ENCODE peak calls at places on chromosomes 16 and 17, in six cellular contexts. P is cardiac fibroblast; G is mesothelial cell of epicardium; M is activated CD8-positive, alpha-beta T cell treated with anti-CD3 and anti-CD28 coated beads for 36 hours; J is A549; S is nephron progenitor cell. F is an unnamed sample.

GRCh38 chr16:82152641-82153094 is 17.4 kb downstream of the MPHOSPH6 start:
- DNase-seq in G (no peak), J (no peak), P (peak), S (no peak), M (no peak), F (no peak)

GRCh38 chr17:67833946-67834631 is 8.8 kb downstream of the BPTF start:
- DNase-seq in G (no peak), S (no peak), P (no peak), J (no peak), M (no peak), F (peak)

GRCh38 chr17:32870969-32871368 is 6.0 kb downstream of the MYO1D start:
- DNase-seq in M (no peak), J (no peak), S (no peak), G (no peak), P (peak), F (no peak)

GRCh38 chr17:82791532-82791931 is 39.7 kb downstream of the TBCD start:
- DNase-seq in P (peak), G (no peak), S (no peak), J (no peak), M (no peak), F (no peak)

GRCh38 chr16:10920726-10921427 is 21.4 kb downstream of the DEXI start:
- DNase-seq in G (no peak), J (no peak), P (no peak), S (no peak), M (no peak), F (no peak)

GRCh38 chr17:80068301-80069160 is 32.1 kb downstream of the CCDC40 start:
- DNase-seq in S (no peak), P (peak), G (no peak), J (no peak), M (no peak), F (no peak)

GRCh38 chr16:2846511-2847310 is 11.3 kb downstream of the PRSS22 start:
- DNase-seq in G (no peak), P (peak), J (peak), M (peak), S (no peak), F (no peak)

GRCh38 chr17:7929158-7930029 is at the start of gene KCNAB3:
- DNase-seq in S (peak), M (peak), J (peak), G (peak), P (peak), F (peak)

GRCh38 chr17:27473190-27473747 is 17.0 kb downstream of the KSR1 start:
- DNase-seq in G (no peak), J (no peak), M (no peak), S (no peak), P (no peak), F (no peak)

GRCh38 chr17:3572231-3572630 is 14.6 kb upstream of the TRPV3 start:
- DNase-seq in G (no peak), J (no peak), S (no peak), M (no peak), P (no peak), F (no peak)

GRCh38 chr17:8997994-8998628 is 23.2 kb upstream of the NTN1 start:
- DNase-seq in G (peak), S (peak), J (peak), M (peak), P (peak), F (peak)

GRCh38 chr16:89495121-89495520 is 4.8 kb upstream of the ANKRD11 start:
- DNase-seq in G (no peak), M (no peak), J (no peak), P (peak), S (peak), F (no peak)

GRCh38 chr16:65069766-65070165 is 52.1 kb downstream of the CDH11 start:
- DNase-seq in S (no peak), G (no peak), J (no peak), M (no peak), P (no peak), F (no peak)

GRCh38 chr16:11151156-11151904 is 104.7 kb downstream of the SOCS1 start:
- DNase-seq in M (no peak), P (no peak), J (no peak), G (peak), S (no peak), F (no peak)

GRCh38 chr16:26012376-26012775 is 320.6 kb downstream of the HS3ST4 start:
- DNase-seq in S (no peak), P (no peak), G (no peak), M (no peak), J (no peak), F (no peak)

GRCh38 chr17:56305017-56305416 is 151.7 kb downstream of the ANKFN1 start:
- DNase-seq in J (no peak), M (no peak), P (no peak), G (no peak), S (no peak), F (no peak)
- TF ChIP-seq CTCF in J (no peak), M (no peak), P (no peak), G (no peak), S (no peak), F (peak)

GRCh38 chr17:50265212-50265611 is 9.1 kb upstream of the TMEM92 start:
- DNase-seq in P (no peak), S (no peak), M (no peak), G (peak), J (no peak), F (no peak)

GRCh38 chr17:50267074-50267841 is 7.0 kb upstream of the TMEM92 start:
- DNase-seq in P (peak), G (no peak), S (no peak), M (no peak), J (no peak), F (no peak)

GRCh38 chr17:50265690-50266306 is 8.5 kb upstream of the TMEM92 start:
- DNase-seq in J (no peak), M (no peak), P (no peak), S (no peak), G (no peak), F (no peak)

GRCh38 chr17:50268040-50268439 is 6.2 kb upstream of the TMEM92 start:
- DNase-seq in M (no peak), J (no peak), G (no peak), S (no peak), P (no peak), F (no peak)

GRCh38 chr17:50266384-50267073 is 7.7 kb upstream of the TMEM92 start:
- DNase-seq in G (peak), S (no peak), M (no peak), P (peak), J (no peak), F (no peak)
- TF ChIP-seq CTCF in G (no peak), S (no peak), M (no peak), P (peak), J (no peak), F (no peak)

GRCh38 chr17:39627170-39627716 is 491 bp downstream of the PPP1R1B start:
- DNase-seq in P (no peak), S (peak), J (no peak), M (no peak), G (no peak), F (no peak)
- TF ChIP-seq CTCF in P (no peak), S (no peak), J (no peak), M (no peak), G (no peak), F (no peak)

DNA sequence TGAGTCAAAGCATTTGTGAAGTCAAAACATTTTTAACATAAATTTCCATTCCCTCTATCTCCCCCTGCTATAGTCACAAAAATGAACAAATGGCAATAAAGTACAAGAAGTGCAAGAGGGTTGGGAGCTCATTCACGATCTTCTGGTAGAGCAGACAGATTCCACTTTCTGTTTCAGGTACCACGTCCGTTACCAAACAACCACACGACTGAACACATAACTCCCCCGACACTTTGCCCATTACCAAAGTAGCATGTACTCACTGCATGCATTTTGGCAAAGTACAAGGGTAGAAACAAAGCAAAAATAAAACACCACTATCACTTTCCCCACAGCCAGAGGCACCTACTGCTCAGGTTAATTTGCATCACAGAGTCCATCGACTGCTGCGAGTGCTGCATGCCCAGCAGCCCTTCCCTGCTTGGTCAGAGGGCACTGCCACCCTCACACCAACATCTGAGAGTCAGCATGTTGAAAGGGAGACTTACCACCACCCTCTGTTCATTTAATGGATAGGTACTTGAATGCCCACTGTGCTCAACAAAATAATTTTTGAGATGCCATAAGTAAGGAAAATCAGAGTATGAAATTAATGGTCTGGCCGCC is 150.3 kb upstream of the AXIN2 start:
- DNase-seq in S (no peak), P (no peak), G (no peak), J (no peak), M (peak), F (no peak)
- TF ChIP-seq CTCF in S (no peak), P (no peak), G (no peak), J (no peak), M (no peak), F (no peak)

GRCh38 chr16:13426279-13426678 is 493.7 kb upstream of the ERCC4 start:
- DNase-seq in S (no peak), P (no peak), G (no peak), J (no peak), M (peak), F (no peak)
- TF ChIP-seq CTCF in S (no peak), P (no peak), G (no peak), J (no peak), M (no peak), F (no peak)

DNA sequence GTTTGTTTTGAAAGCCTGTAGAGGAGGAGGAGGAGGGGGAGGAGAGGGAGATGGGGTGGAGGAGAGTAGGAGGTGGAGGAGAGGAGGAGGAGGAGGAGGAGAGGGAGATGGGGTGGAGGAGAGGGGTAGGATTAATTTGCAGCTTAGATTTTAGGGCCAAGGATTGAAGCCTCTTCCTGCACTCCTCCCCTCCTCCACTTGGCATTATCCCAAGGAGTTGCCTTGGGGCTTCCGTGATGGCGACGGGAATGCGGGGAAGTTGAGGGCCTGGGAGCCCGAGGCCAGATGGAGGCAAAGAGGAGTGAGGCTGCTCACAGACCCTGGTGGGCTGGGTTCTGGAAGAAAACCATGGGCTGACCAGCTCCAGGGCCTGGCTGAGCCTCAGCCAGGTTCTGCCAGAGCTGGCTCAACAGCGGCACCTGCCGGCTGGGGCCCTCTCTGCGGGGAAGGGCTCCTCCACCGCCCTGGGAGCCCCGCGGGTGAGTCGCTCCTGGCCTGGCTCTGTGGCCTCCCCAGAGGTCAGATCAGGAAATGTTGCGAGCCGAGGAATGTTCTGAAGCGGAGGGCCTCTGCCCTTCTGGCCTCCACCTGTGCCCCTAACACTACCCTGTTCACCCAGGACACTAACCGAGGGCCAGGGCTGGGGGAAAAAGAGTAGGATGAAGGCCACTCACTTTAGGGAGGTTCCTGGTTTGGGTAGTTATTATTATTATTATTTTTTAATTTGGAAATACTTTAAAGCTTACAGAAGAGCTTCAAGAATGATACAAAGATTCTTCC is 23.9 kb upstream of the FMNL1 start:
- DNase-seq in J (peak), G (peak), P (peak), M (peak), S (peak), F (peak)
- TF ChIP-seq CTCF in J (peak), G (peak), P (peak), M (peak), S (peak), F (peak)